ENCODE peak calls at places on chromosomes 5 and 9, in five cellular contexts. One of them, this sample, is unnamed.

GRCh38 chr5:67971223-67971830 is 244.2 kb upstream of the PIK3R1 start:
- DNase-seq in colonic mucosa: no peak
- DNase-seq in CD8-positive, alpha-beta T cell: no peak
- DNase-seq in PC-3: no peak
- DNase-seq in IMR-90: peak; percentile 25
- DNase-seq in this sample: no peak

GRCh38 chr9:114594136-114594535 is 6.6 kb downstream of the ATP6V1G1 start:
- DNase-seq in colonic mucosa: no peak
- DNase-seq in CD8-positive, alpha-beta T cell: no peak
- DNase-seq in PC-3: no peak
- DNase-seq in IMR-90: no peak
- DNase-seq in this sample: no peak

GRCh38 chr9:115042781-115043509 is 75.0 kb downstream of the TNC start:
- DNase-seq in colonic mucosa: no peak
- DNase-seq in CD8-positive, alpha-beta T cell: no peak
- DNase-seq in PC-3: no peak
- DNase-seq in IMR-90: no peak
- DNase-seq in this sample: no peak

GRCh38 chr5:170848033-170848432 is 13.8 kb upstream of the RANBP17 start:
- DNase-seq in colonic mucosa: no peak
- DNase-seq in CD8-positive, alpha-beta T cell: no peak
- DNase-seq in PC-3: peak; percentile 30
- DNase-seq in IMR-90: peak; percentile 23
- DNase-seq in this sample: no peak

GRCh38 chr5:132871459-132871858 is 2.0 kb upstream of the LEAP2 start:
- DNase-seq in colonic mucosa: no peak
- DNase-seq in CD8-positive, alpha-beta T cell: no peak
- DNase-seq in PC-3: no peak
- DNase-seq in IMR-90: no peak
- DNase-seq in this sample: no peak

GRCh38 chr5:143494595-143494994 is 91.1 kb upstream of the NR3C1 start:
- DNase-seq in colonic mucosa: no peak
- DNase-seq in CD8-positive, alpha-beta T cell: no peak
- DNase-seq in PC-3: no peak
- DNase-seq in IMR-90: no peak
- DNase-seq in this sample: no peak

GRCh38 chr9:136107953-136108647 is 10.6 kb downstream of the TMEM250 start:
- DNase-seq in colonic mucosa: peak; percentile 78
- DNase-seq in CD8-positive, alpha-beta T cell: no peak
- DNase-seq in PC-3: no peak
- DNase-seq in IMR-90: no peak
- DNase-seq in this sample: no peak

GRCh38 chr5:133225671-133226152 is 173.9 kb downstream of the HSPA4 start:
- DNase-seq in colonic mucosa: peak; percentile 42
- DNase-seq in CD8-positive, alpha-beta T cell: no peak
- DNase-seq in PC-3: peak; percentile 54
- DNase-seq in IMR-90: peak; percentile 70
- DNase-seq in this sample: peak; percentile 69

GRCh38 chr9:132591751-132592314 is 9.4 kb downstream of the BARHL1 start:
- DNase-seq in colonic mucosa: no peak
- DNase-seq in CD8-positive, alpha-beta T cell: no peak
- DNase-seq in PC-3: no peak
- DNase-seq in IMR-90: no peak
- DNase-seq in this sample: no peak

DNA sequence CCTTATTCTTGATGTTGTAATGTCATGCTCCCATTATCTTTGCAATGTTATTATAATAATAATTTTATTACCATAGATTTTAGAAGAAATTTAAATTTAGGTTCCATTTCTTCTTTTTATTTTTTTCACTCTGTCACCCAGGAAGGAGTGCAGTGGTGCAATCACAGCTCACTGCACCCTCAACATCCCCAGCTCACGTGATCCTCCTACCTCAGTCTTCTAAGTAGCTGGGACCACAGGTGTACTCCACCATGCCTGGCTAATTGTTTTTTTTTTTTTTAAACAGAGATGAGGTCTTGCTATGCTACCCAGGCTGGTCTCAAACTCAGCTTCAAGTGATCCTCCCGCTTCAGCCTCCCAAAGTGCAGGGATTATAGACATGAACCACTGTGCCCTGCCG is 11.9 kb downstream of the ZFR start:
- DNase-seq in colonic mucosa: no peak
- DNase-seq in CD8-positive, alpha-beta T cell: no peak
- DNase-seq in PC-3: no peak
- DNase-seq in IMR-90: no peak
- DNase-seq in this sample: no peak
- H3K4me1 ChIP-seq in colonic mucosa: no peaks in the 10 kb centered on the region
- H3K4me1 ChIP-seq in CD8-positive, alpha-beta T cell: peaks cover 20% of the 10 kb centered on the region
- H3K4me1 ChIP-seq in PC-3: peaks cover 13% of the 10 kb centered on the region
- H3K4me1 ChIP-seq in IMR-90: peaks cover 2% of the 10 kb centered on the region
- H3K4me1 ChIP-seq in this sample: no peaks in the 10 kb centered on the region

DNA sequence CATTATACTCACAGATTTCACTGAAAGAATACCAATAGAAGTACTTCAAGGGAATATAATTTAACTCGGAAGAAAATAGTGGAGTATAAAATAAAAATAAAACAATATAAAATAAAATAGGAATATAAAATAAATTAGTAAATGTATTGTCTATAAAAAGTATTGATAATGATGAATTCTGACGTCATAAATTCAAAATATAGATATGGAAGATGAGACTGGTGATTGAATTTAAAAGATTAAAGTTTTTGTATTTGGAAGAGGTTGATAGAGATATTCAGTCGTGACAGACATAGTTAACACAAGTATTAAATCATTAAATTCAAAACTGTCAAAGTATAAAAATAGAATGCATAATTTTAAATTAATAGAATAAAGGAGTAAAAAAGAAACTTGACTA is 964.9 kb upstream of the C9orf72 start:
- DNase-seq in colonic mucosa: no peak
- DNase-seq in CD8-positive, alpha-beta T cell: no peak
- DNase-seq in PC-3: no peak
- DNase-seq in IMR-90: no peak
- DNase-seq in this sample: no peak
- H3K4me1 ChIP-seq in colonic mucosa: no peaks in the 10 kb centered on the region
- H3K4me1 ChIP-seq in CD8-positive, alpha-beta T cell: no peaks in the 10 kb centered on the region
- H3K4me1 ChIP-seq in PC-3: no peaks in the 10 kb centered on the region
- H3K4me1 ChIP-seq in IMR-90: no peaks in the 10 kb centered on the region
- H3K4me1 ChIP-seq in this sample: no peaks in the 10 kb centered on the region

DNA sequence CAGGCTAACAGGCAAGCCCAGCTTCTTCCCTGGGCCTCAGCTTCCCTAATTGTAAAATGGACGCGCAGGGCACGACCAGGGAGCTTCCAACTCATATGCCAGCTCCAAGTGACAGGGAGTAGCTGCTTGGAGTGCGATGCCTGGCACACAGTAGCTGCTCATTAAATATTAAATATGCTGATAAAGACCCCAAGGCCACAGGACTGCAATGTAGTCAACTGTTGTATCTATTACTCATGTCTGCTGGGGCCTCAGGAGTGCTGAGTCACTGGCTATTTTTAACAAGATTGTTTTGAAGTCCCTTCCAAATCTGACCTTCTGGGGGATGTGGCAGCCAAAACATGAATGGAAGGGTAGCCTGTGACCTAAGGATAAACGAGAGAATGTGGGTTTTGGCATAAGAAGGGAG is 17.7 kb downstream of the TNIP1 start:
- DNase-seq in colonic mucosa: no peak
- DNase-seq in CD8-positive, alpha-beta T cell: no peak
- DNase-seq in PC-3: peak; percentile 65
- DNase-seq in IMR-90: peak; percentile 87
- DNase-seq in this sample: no peak
- H3K4me1 ChIP-seq in colonic mucosa: peaks cover 15% of the 10 kb centered on the region
- H3K4me1 ChIP-seq in CD8-positive, alpha-beta T cell: peaks cover 13% of the 10 kb centered on the region
- H3K4me1 ChIP-seq in PC-3: peaks cover 25% of the 10 kb centered on the region
- H3K4me1 ChIP-seq in IMR-90: peaks cover 31% of the 10 kb centered on the region
- H3K4me1 ChIP-seq in this sample: peaks cover 62% of the 10 kb centered on the region

DNA sequence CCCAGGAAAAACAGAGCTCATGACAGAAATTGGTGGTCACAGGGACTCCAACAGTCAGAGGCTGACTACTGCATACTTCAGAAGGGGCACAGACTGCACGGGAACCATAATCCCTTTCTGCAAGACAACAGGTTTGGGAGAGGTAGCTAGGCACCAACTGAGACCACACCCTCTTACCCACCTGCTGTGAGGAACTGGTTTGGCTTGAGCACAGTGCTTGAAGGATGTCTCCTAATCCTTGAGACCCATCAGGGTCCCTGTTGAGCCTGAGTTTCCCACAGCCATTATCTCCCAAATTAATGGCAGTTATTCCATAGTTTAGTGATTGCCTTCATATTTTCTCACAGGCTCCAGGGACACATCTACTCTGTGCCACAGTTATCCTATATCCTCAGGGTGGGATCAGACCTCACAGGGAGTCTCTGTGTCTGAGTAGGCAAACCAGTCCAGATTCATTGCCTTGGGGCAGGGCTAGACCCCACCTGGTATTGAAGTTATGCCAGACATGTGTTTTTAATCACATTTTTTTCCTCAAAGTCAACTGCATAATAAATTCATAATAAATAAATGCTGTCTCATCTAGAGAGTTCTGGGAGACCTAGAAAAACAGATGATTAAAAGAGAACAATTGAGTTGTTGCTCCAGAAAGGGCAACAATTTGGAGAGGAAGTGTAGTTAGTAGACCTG is 9.3 kb upstream of the CAST start:
- DNase-seq in colonic mucosa: no peak
- DNase-seq in CD8-positive, alpha-beta T cell: no peak
- DNase-seq in PC-3: peak; percentile 76
- DNase-seq in IMR-90: peak; percentile 30
- DNase-seq in this sample: no peak
- H3K4me1 ChIP-seq in colonic mucosa: peaks cover 12% of the 10 kb centered on the region
- H3K4me1 ChIP-seq in CD8-positive, alpha-beta T cell: peaks cover 12% of the 10 kb centered on the region
- H3K4me1 ChIP-seq in PC-3: peaks cover 77% of the 10 kb centered on the region
- H3K4me1 ChIP-seq in IMR-90: peaks cover 17% of the 10 kb centered on the region
- H3K4me1 ChIP-seq in this sample: no peaks in the 10 kb centered on the region

GRCh38 chr9:89492586-89492985 is 5.3 kb downstream of the SEMA4D start:
- DNase-seq in colonic mucosa: no peak
- DNase-seq in CD8-positive, alpha-beta T cell: no peak
- DNase-seq in PC-3: no peak
- DNase-seq in IMR-90: no peak
- DNase-seq in this sample: no peak
- H3K4me1 ChIP-seq in colonic mucosa: no peaks in the 10 kb centered on the region
- H3K4me1 ChIP-seq in CD8-positive, alpha-beta T cell: peaks cover 86% of the 10 kb centered on the region
- H3K4me1 ChIP-seq in PC-3: peaks cover 6% of the 10 kb centered on the region
- H3K4me1 ChIP-seq in IMR-90: no peaks in the 10 kb centered on the region
- H3K4me1 ChIP-seq in this sample: peaks cover 11% of the 10 kb centered on the region

GRCh38 chr5:5419291-5420210 is 2.9 kb upstream of the ICE1 start:
- DNase-seq in colonic mucosa: no peak
- DNase-seq in CD8-positive, alpha-beta T cell: no peak
- DNase-seq in PC-3: peak; percentile 77
- DNase-seq in IMR-90: peak; percentile 92
- DNase-seq in this sample: no peak
- H3K4me1 ChIP-seq in colonic mucosa: peaks cover 6% of the 10 kb centered on the region
- H3K4me1 ChIP-seq in CD8-positive, alpha-beta T cell: peaks cover 24% of the 10 kb centered on the region
- H3K4me1 ChIP-seq in PC-3: peaks cover 32% of the 10 kb centered on the region
- H3K4me1 ChIP-seq in IMR-90: peaks cover 5% of the 10 kb centered on the region
- H3K4me1 ChIP-seq in this sample: peaks cover 9% of the 10 kb centered on the region

DNA sequence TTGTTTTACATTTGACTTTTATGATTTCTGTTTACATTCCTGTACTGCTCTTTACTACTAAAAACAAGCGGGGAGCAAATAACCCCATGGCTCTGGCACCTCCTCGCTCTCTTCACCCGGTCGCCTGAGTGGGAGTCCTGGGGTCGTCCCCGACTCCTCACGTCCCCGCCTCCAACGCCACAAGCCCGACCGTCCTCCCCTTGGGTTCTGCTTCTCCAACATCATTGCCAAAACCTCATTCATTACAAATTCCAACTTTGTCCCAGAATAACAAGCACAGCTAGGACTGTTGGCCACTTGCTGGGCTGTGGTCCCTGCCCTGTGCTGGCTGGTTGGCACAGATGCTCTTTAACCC is 35.1 kb downstream of the MRPL36 start:
- DNase-seq in colonic mucosa: no peak
- DNase-seq in CD8-positive, alpha-beta T cell: no peak
- DNase-seq in PC-3: no peak
- DNase-seq in IMR-90: no peak
- DNase-seq in this sample: no peak
- H3K4me1 ChIP-seq in colonic mucosa: no peaks in the 10 kb centered on the region
- H3K4me1 ChIP-seq in CD8-positive, alpha-beta T cell: no peaks in the 10 kb centered on the region
- H3K4me1 ChIP-seq in PC-3: no peaks in the 10 kb centered on the region
- H3K4me1 ChIP-seq in IMR-90: peaks cover 5% of the 10 kb centered on the region
- H3K4me1 ChIP-seq in this sample: no peaks in the 10 kb centered on the region

GRCh38 chr5:16596541-16596940 is 20.3 kb downstream of the RETREG1 start:
- DNase-seq in colonic mucosa: no peak
- DNase-seq in CD8-positive, alpha-beta T cell: no peak
- DNase-seq in PC-3: no peak
- DNase-seq in IMR-90: peak; percentile 26
- DNase-seq in this sample: no peak
- H3K4me1 ChIP-seq in colonic mucosa: no peaks in the 10 kb centered on the region
- H3K4me1 ChIP-seq in CD8-positive, alpha-beta T cell: peaks cover 29% of the 10 kb centered on the region
- H3K4me1 ChIP-seq in PC-3: no peaks in the 10 kb centered on the region
- H3K4me1 ChIP-seq in IMR-90: no peaks in the 10 kb centered on the region
- H3K4me1 ChIP-seq in this sample: no peaks in the 10 kb centered on the region

DNA sequence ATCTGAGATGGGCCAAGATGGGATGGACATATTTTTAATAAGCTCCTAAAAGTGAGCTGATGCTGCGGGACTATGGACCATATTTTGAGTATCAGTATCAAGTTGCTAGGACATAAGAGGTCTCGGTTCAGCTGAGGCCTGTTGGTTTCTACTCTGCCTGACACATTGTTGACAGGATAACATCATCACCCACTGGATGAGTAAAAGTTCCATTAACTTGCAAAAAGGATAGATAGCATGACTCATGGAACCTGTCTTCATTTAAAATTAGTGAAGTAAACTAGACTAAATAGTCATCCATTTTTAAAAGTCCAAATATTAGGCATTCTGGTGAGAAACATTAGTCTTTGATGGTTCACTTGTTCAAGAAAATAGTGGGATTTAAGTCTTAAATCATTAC is 33.3 kb downstream of the PARP8 start:
- DNase-seq in colonic mucosa: no peak
- DNase-seq in CD8-positive, alpha-beta T cell: no peak
- DNase-seq in PC-3: no peak
- DNase-seq in IMR-90: peak; percentile 32
- DNase-seq in this sample: no peak
- H3K4me1 ChIP-seq in colonic mucosa: no peaks in the 10 kb centered on the region
- H3K4me1 ChIP-seq in CD8-positive, alpha-beta T cell: peaks cover 41% of the 10 kb centered on the region
- H3K4me1 ChIP-seq in PC-3: no peaks in the 10 kb centered on the region
- H3K4me1 ChIP-seq in IMR-90: peaks cover 2% of the 10 kb centered on the region
- H3K4me1 ChIP-seq in this sample: peaks cover 6% of the 10 kb centered on the region

This sample was measured in Peyer's patch.